ENCODE peak calls at places on chromosomes 13 and 19, in six cellular contexts. One of them, this sample, is unnamed.

GRCh38 chr13:110134801-110135200 is 172.2 kb downstream of the COL4A1 start:
- DNase-seq in fibroblast of the conjunctiva: no peak
- DNase-seq in brain microvascular endothelial cell: peak
- DNase-seq in mucosa of gallbladder: no peak
- DNase-seq in endothelial cell: no peak
- DNase-seq in Calu3: no peak
- DNase-seq in this sample: no peak

GRCh38 chr19:15534957-15535864 is 26.9 kb downstream of the CYP4F22 start:
- DNase-seq in brain microvascular endothelial cell: no peak
- DNase-seq in endothelial cell: no peak
- DNase-seq in fibroblast of the conjunctiva: no peak
- DNase-seq in Calu3: no peak
- DNase-seq in mucosa of gallbladder: no peak
- DNase-seq in this sample: no peak

GRCh38 chr19:11580665-11581418 is 3.4 kb upstream of the ACP5 start:
- DNase-seq in brain microvascular endothelial cell: peak
- DNase-seq in endothelial cell: no peak
- DNase-seq in Calu3: no peak
- DNase-seq in mucosa of gallbladder: no peak
- DNase-seq in fibroblast of the conjunctiva: no peak
- DNase-seq in this sample: no peak

GRCh38 chr19:48152552-48152951 is 17.6 kb downstream of the LIG1 start:
- DNase-seq in Calu3: peak
- DNase-seq in endothelial cell: peak
- DNase-seq in mucosa of gallbladder: peak
- DNase-seq in brain microvascular endothelial cell: peak
- DNase-seq in fibroblast of the conjunctiva: peak
- DNase-seq in this sample: peak

GRCh38 chr13:30147380-30147779 is 160.0 kb downstream of the KATNAL1 start:
- DNase-seq in mucosa of gallbladder: no peak
- DNase-seq in brain microvascular endothelial cell: no peak
- DNase-seq in fibroblast of the conjunctiva: no peak
- DNase-seq in endothelial cell: no peak
- DNase-seq in Calu3: no peak
- DNase-seq in this sample: no peak

GRCh38 chr19:36013280-36014028 is 559 bp downstream of the ALKBH6 start:
- DNase-seq in mucosa of gallbladder: no peak
- DNase-seq in endothelial cell: no peak
- DNase-seq in fibroblast of the conjunctiva: no peak
- DNase-seq in brain microvascular endothelial cell: no peak
- DNase-seq in Calu3: no peak
- DNase-seq in this sample: no peak

GRCh38 chr13:28540612-28541011 is 45.7 kb upstream of the FLT1 start:
- DNase-seq in endothelial cell: no peak
- DNase-seq in Calu3: no peak
- DNase-seq in fibroblast of the conjunctiva: no peak
- DNase-seq in brain microvascular endothelial cell: peak
- DNase-seq in mucosa of gallbladder: no peak
- DNase-seq in this sample: no peak

GRCh38 chr13:99356216-99357089 is 49.3 kb upstream of the GPR183 start:
- DNase-seq in brain microvascular endothelial cell: peak
- DNase-seq in Calu3: no peak
- DNase-seq in endothelial cell: no peak
- DNase-seq in fibroblast of the conjunctiva: peak
- DNase-seq in mucosa of gallbladder: peak
- DNase-seq in this sample: no peak

GRCh38 chr13:110643768-110644421 is 28.6 kb downstream of the NAXD start:
- DNase-seq in Calu3: no peak
- DNase-seq in mucosa of gallbladder: no peak
- DNase-seq in fibroblast of the conjunctiva: no peak
- DNase-seq in brain microvascular endothelial cell: no peak
- DNase-seq in endothelial cell: no peak
- DNase-seq in this sample: no peak

GRCh38 chr13:59176775-59177174 is 987.0 kb downstream of the DIAPH3 start:
- DNase-seq in Calu3: no peak
- DNase-seq in endothelial cell: no peak
- DNase-seq in mucosa of gallbladder: no peak
- DNase-seq in brain microvascular endothelial cell: no peak
- DNase-seq in fibroblast of the conjunctiva: no peak
- DNase-seq in this sample: no peak

GRCh38 chr13:23750383-23751121 is 138.6 kb downstream of the MIPEP start:
- DNase-seq in mucosa of gallbladder: no peak
- DNase-seq in fibroblast of the conjunctiva: no peak
- DNase-seq in endothelial cell: no peak
- DNase-seq in brain microvascular endothelial cell: peak
- DNase-seq in Calu3: no peak
- DNase-seq in this sample: no peak

GRCh38 chr13:80894930-80895329 is 554.0 kb upstream of the SPRY2 start:
- DNase-seq in mucosa of gallbladder: no peak
- DNase-seq in endothelial cell: no peak
- DNase-seq in fibroblast of the conjunctiva: no peak
- DNase-seq in Calu3: no peak
- DNase-seq in brain microvascular endothelial cell: no peak
- DNase-seq in this sample: no peak

This sample was measured in ureter.